ENCODE peak calls at places on chromosomes 13 and 19, in eight cellular contexts. G, A, K, M, B, W, C and R are unnamed samples.
A peak's percentile ranks its signal among the peaks of the same experiment; 100 is the strongest.

GRCh38 chr13:26897706-26898550 is 137.3 kb upstream of the GPR12 start:
- DNase-seq in G (no peak), A (no peak), K (no peak), M (no peak), B (no peak), W (no peak), C (no peak), R (no peak)

GRCh38 chr13:108044929-108045328 is 170.4 kb downstream of the LIG4 start:
- DNase-seq in G (no peak), A (no peak), K (no peak), M (no peak), B (no peak), W (no peak), C (no peak), R (no peak)

GRCh38 chr13:43838909-43839308 is 40.6 kb downstream of the CCDC122 start:
- DNase-seq in G (no peak), A (no peak), K (no peak), M (no peak), B (no peak), W (no peak), C (no peak), R (no peak)

GRCh38 chr13:113952151-113952982 is 21.5 kb downstream of the C13orf46 start:
- DNase-seq in G (no peak), A (no peak), K (no peak), M (no peak), B (no peak), W (no peak), C (no peak), R (peak; percentile 69)

GRCh38 chr19:16202320-16203255 is 4.9 kb downstream of the AP1M1 start:
- DNase-seq in G (no peak), A (no peak), K (no peak), M (no peak), B (no peak), W (no peak), C (peak; percentile 29), R (no peak)

GRCh38 chr19:13977803-13978202 is 25.5 kb downstream of the DCAF15 start:
- DNase-seq in G (no peak), A (no peak), K (no peak), M (no peak), B (no peak), W (no peak), C (no peak), R (no peak)

GRCh38 chr13:45102136-45102802 is 18.0 kb upstream of the GTF2F2 start:
- DNase-seq in G (no peak), A (no peak), K (no peak), M (no peak), B (no peak), W (no peak), C (no peak), R (no peak)

GRCh38 chr13:42393573-42394360 is 121.8 kb downstream of the AKAP11 start:
- DNase-seq in G (no peak), A (no peak), K (no peak), M (no peak), B (no peak), W (no peak), C (no peak), R (no peak)

GRCh38 chr13:22256111-22256639 is 585.3 kb downstream of the FGF9 start:
- DNase-seq in G (no peak), A (no peak), K (no peak), M (no peak), B (no peak), W (no peak), C (no peak), R (no peak)

GRCh38 chr13:19888799-19889198 is 25.4 kb upstream of the ZMYM5 start:
- DNase-seq in G (no peak), A (no peak), K (no peak), M (no peak), B (no peak), W (no peak), C (no peak), R (no peak)

GRCh38 chr19:37953125-37953524 is 46.1 kb downstream of the SIPA1L3 start:
- DNase-seq in G (no peak), A (no peak), K (no peak), M (no peak), B (no peak), W (no peak), C (no peak), R (no peak)

GRCh38 chr19:52398091-52398461 is 427 bp downstream of the ZNF528 start:
- DNase-seq in G (peak; percentile 8), A (peak; percentile 3), K (no peak), M (no peak), B (peak; percentile 11), W (no peak), C (no peak), R (no peak)

GRCh38 chr19:32543107-32543900 is 37.7 kb upstream of the PDCD5 start:
- DNase-seq in G (no peak), A (peak; percentile 10), K (no peak), M (no peak), B (no peak), W (no peak), C (no peak), R (no peak)

GRCh38 chr13:19927117-19927734 is 31.3 kb upstream of the ZMYM2 start:
- DNase-seq in G (no peak), A (no peak), K (no peak), M (no peak), B (no peak), W (no peak), C (no peak), R (no peak)

GRCh38 chr19:29510701-29511265 is 15.0 kb upstream of the VSTM2B start:
- DNase-seq in G (no peak), A (no peak), K (no peak), M (no peak), B (no peak), W (no peak), C (no peak), R (peak; percentile 57)

GRCh38 chr19:42325896-42326771 is 699 bp downstream of the MEGF8 start:
- DNase-seq in G (no peak), A (no peak), K (peak; percentile 56), M (no peak), B (no peak), W (no peak), C (no peak), R (peak; percentile 86)

GRCh38 chr19:28546148-28546685 is 666.7 kb downstream of the UQCRFS1 start:
- DNase-seq in G (no peak), A (no peak), K (no peak), M (no peak), B (no peak), W (no peak), C (no peak), R (no peak)

GRCh38 chr19:55079400-55080038 is 3.9 kb downstream of the EPS8L1 start:
- DNase-seq in G (no peak), A (no peak), K (no peak), M (no peak), B (no peak), W (no peak), C (no peak), R (no peak)

GRCh38 chr13:66703597-66703996 is 526.5 kb downstream of the PCDH9 start:
- DNase-seq in G (no peak), A (no peak), K (no peak), M (no peak), B (no peak), W (no peak), C (no peak), R (no peak)

GRCh38 chr13:21673592-21674270 is 2.9 kb downstream of the FGF9 start:
- DNase-seq in G (peak; percentile 60), A (no peak), K (peak; percentile 57), M (peak; percentile 43), B (peak; percentile 40), W (no peak), C (no peak), R (peak; percentile 86)

GRCh38 chr13:106499113-106499512 is 36.3 kb downstream of the EFNB2 start:
- DNase-seq in G (no peak), A (no peak), K (no peak), M (no peak), B (no peak), W (no peak), C (no peak), R (no peak)
- TF ChIP-seq CTCF in G (no peak), A (no peak), K (no peak), M (no peak), B (no peak), W (no peak), C (no peak), R (no peak)

DNA sequence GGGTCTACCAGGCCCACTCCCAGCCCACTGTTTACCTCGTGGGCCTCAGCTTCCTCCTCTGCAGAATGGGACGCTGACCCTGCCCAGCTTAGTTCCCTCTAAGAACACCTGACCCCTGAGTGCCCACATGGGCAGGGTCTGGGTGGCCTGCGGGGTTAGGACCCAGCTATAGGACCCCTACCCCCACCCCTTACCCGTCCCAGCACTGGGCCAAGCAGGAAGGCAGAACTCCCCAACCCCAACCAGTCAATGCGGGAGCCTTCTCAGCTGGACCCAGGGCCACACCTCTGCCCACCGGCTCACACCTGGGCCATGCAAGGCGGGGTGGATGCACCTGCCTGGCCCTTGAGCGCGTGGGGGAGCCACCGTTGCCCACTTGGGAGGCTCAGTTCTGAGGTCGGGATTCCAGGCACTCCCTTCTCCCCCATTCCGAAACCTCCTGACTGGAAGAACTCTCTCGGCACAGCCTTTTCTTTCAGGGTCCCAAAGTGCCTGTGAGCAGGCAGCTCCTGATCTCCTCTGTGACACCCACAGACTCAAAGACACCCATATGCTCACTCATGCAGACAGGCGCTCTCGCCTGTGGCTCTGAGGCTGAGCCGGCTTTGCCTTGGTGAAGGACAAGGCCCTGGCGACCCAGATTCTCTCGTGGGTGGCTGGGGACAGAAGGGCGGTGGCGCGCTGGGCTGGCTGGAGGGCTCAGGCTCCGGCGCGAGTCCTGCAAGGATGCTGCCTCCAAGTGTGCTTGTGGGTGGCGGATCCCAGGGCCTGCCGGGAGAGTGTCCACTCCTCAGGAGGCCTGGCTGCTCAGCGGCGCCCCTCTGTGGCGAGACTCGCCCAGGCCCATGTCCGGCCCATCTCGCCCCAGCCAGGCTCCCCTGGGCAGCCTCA is 27.9 kb upstream of the PARP4 start:
- DNase-seq in G (no peak), A (no peak), K (no peak), M (no peak), B (no peak), W (no peak), C (no peak), R (peak; percentile 69)
- TF ChIP-seq CTCF in G (no peak), A (peak; percentile 70), K (peak; percentile 32), M (peak; percentile 38), B (no peak), W (peak; percentile 26), C (no peak), R (no peak)

GRCh38 chr19:860481-861098 is 1.1 kb downstream of the CFD start:
- DNase-seq in G (peak; percentile 84), A (no peak), K (peak; percentile 77), M (peak; percentile 52), B (peak; percentile 75), W (no peak), C (peak; percentile 84), R (peak; percentile 90)
- TF ChIP-seq CTCF in G (no peak), A (no peak), K (no peak), M (peak; percentile 29), B (peak; percentile 25), W (no peak), C (no peak), R (no peak)

GRCh38 chr13:29260684-29261083 is 334.8 kb downstream of the SLC7A1 start:
- DNase-seq in G (no peak), A (no peak), K (no peak), M (no peak), B (no peak), W (no peak), C (no peak), R (no peak)

GRCh38 chr13:29266743-29267142 is 328.7 kb downstream of the SLC7A1 start:
- DNase-seq in G (no peak), A (no peak), K (no peak), M (no peak), B (no peak), W (no peak), C (no peak), R (no peak)

GRCh38 chr13:29270536-29271045 is 324.9 kb downstream of the SLC7A1 start:
- DNase-seq in G (no peak), A (no peak), K (no peak), M (no peak), B (no peak), W (no peak), C (no peak), R (no peak)

GRCh38 chr13:29266261-29266660 is 329.2 kb downstream of the SLC7A1 start:
- DNase-seq in G (no peak), A (no peak), K (no peak), M (no peak), B (no peak), W (no peak), C (no peak), R (no peak)
- TF ChIP-seq CTCF in G (no peak), A (no peak), K (peak; percentile 8), M (no peak), B (no peak), W (no peak), C (no peak), R (no peak)